ENCODE peak calls at places on chromosome 15, in four cellular contexts. T, R, W and V are unnamed samples.

GRCh38 chr15:40469776-40470390 is 901 bp upstream of the CHST14 start:
- DNase-seq in T (no peak), R (no peak), W (no peak), V (no peak)

GRCh38 chr15:61228025-61228901 is 839 bp downstream of the RORA start:
- DNase-seq in T (peak; percentile 37), R (no peak), W (peak; percentile 40), V (no peak)

GRCh38 chr15:76346666-76347506 is 10.3 kb downstream of the ISL2 start:
- DNase-seq in T (no peak), R (no peak), W (no peak), V (no peak)

GRCh38 chr15:33160054-33160453 is 34.5 kb downstream of the FMN1 start:
- DNase-seq in T (no peak), R (no peak), W (no peak), V (no peak)

GRCh38 chr15:90644526-90644925 is 72.6 kb upstream of the BLM start:
- DNase-seq in T (no peak), R (no peak), W (no peak), V (no peak)

GRCh38 chr15:90794538-90794937 is 73.8 kb upstream of the FURIN start:
- DNase-seq in T (no peak), R (no peak), W (no peak), V (no peak)

GRCh38 chr15:34719051-34719882 is 35.5 kb downstream of the GJD2 start:
- DNase-seq in T (no peak), R (no peak), W (no peak), V (no peak)

GRCh38 chr15:82371649-82372048 is 22.4 kb upstream of the GOLGA6L10 start:
- DNase-seq in T (no peak), R (no peak), W (no peak), V (no peak)

GRCh38 chr15:28116521-28117488 is 17.7 kb upstream of the OCA2 start:
- DNase-seq in T (no peak), R (no peak), W (no peak), V (no peak)

GRCh38 chr15:70722266-70723123 is 40.9 kb downstream of the UACA start:
- DNase-seq in T (no peak), R (no peak), W (peak; percentile 71), V (no peak)

GRCh38 chr15:79170256-79170664 is 79.7 kb upstream of the RASGRF1 start:
- DNase-seq in T (no peak), R (no peak), W (no peak), V (no peak)

GRCh38 chr15:74855857-74856256 is 12.9 kb upstream of the ULK3 start:
- DNase-seq in T (no peak), R (no peak), W (no peak), V (no peak)

GRCh38 chr15:30903497-30904187 is at the start of gene FAN1:
- DNase-seq in T (peak; percentile 78), R (peak; percentile 43), W (peak; percentile 84), V (peak; percentile 48)

GRCh38 chr15:40754883-40755815 is at the start of gene RMDN3:
- DNase-seq in T (peak; percentile 96), R (peak; percentile 73), W (peak; percentile 84), V (peak; percentile 92)

GRCh38 chr15:89361451-89362202 is 27.0 kb upstream of the POLG start:
- DNase-seq in T (peak; percentile 70), R (no peak), W (peak; percentile 47), V (peak; percentile 13)

GRCh38 chr15:55260562-55261131 is 29.0 kb downstream of the RAB27A start:
- DNase-seq in T (no peak), R (no peak), W (no peak), V (no peak)

GRCh38 chr15:60787737-60788513 is 309.0 kb upstream of the ICE2 start:
- DNase-seq in T (no peak), R (no peak), W (peak; percentile 38), V (no peak)

GRCh38 chr15:81265256-81265943 is 58.5 kb downstream of the STARD5 start:
- DNase-seq in T (no peak), R (no peak), W (no peak), V (no peak)

GRCh38 chr15:41992803-41993190 is 20.4 kb upstream of the EHD4 start:
- DNase-seq in T (no peak), R (no peak), W (no peak), V (no peak)

GRCh38 chr15:38631126-38632075 is 66.8 kb upstream of the RASGRP1 start:
- DNase-seq in T (no peak), R (no peak), W (no peak), V (no peak)

GRCh38 chr15:74212494-74212893 is 9.9 kb upstream of the STRA6 start:
- DNase-seq in T (no peak), R (no peak), W (no peak), V (no peak)

GRCh38 chr15:71344316-71344715 is 229.0 kb downstream of the THSD4 start:
- DNase-seq in T (no peak), R (no peak), W (no peak), V (no peak)

GRCh38 chr15:90143176-90143655 is 40.9 kb upstream of the IDH2 start:
- DNase-seq in T (peak; percentile 52), R (peak; percentile 17), W (no peak), V (peak; percentile 17)